ENCODE peak calls at places on chromosome 18, in seven cellular contexts. I, X, D, L, B, A and H are unnamed samples.

GRCh38 chr18:11147962-11148654 is 1.3 kb downstream of the PIEZO2 start:
- DNase-seq in I (no peak), X (no peak), D (no peak), L (no peak), B (no peak), A (no peak), H (no peak)

GRCh38 chr18:36392888-36393287 is 95.4 kb downstream of the FHOD3 start:
- DNase-seq in I (no peak), X (no peak), D (no peak), L (peak), B (no peak), A (no peak), H (no peak)

GRCh38 chr18:43587538-43588153 is 310.4 kb upstream of the SYT4 start:
- DNase-seq in I (peak), X (peak), D (peak), L (no peak), B (no peak), A (no peak), H (no peak)

GRCh38 chr18:79749251-79750191 is 48.2 kb upstream of the KCNG2 start:
- DNase-seq in I (no peak), X (peak), D (no peak), L (peak), B (no peak), A (no peak), H (no peak)

GRCh38 chr18:48825101-48825745 is 125.5 kb downstream of the SMAD7 start:
- DNase-seq in I (no peak), X (peak), D (no peak), L (peak), B (peak), A (peak), H (peak)

GRCh38 chr18:72530622-72531021 is 13.5 kb downstream of the CBLN2 start:
- DNase-seq in I (no peak), X (no peak), D (no peak), L (no peak), B (no peak), A (no peak), H (no peak)

GRCh38 chr18:47929681-47930085 is 776 bp downstream of the SMAD2 start:
- DNase-seq in I (no peak), X (peak), D (peak), L (no peak), B (no peak), A (no peak), H (no peak)

GRCh38 chr18:76491801-76492668 is 3.0 kb downstream of the ZNF516 start:
- DNase-seq in I (peak), X (peak), D (peak), L (peak), B (peak), A (peak), H (peak)

GRCh38 chr18:27844416-27844792 is 332.5 kb downstream of the CDH2 start:
- DNase-seq in I (no peak), X (peak), D (no peak), L (no peak), B (no peak), A (no peak), H (no peak)

GRCh38 chr18:56702946-56703345 is 51.8 kb downstream of the WDR7 start:
- DNase-seq in I (peak), X (peak), D (peak), L (no peak), B (no peak), A (no peak), H (no peak)

DNA sequence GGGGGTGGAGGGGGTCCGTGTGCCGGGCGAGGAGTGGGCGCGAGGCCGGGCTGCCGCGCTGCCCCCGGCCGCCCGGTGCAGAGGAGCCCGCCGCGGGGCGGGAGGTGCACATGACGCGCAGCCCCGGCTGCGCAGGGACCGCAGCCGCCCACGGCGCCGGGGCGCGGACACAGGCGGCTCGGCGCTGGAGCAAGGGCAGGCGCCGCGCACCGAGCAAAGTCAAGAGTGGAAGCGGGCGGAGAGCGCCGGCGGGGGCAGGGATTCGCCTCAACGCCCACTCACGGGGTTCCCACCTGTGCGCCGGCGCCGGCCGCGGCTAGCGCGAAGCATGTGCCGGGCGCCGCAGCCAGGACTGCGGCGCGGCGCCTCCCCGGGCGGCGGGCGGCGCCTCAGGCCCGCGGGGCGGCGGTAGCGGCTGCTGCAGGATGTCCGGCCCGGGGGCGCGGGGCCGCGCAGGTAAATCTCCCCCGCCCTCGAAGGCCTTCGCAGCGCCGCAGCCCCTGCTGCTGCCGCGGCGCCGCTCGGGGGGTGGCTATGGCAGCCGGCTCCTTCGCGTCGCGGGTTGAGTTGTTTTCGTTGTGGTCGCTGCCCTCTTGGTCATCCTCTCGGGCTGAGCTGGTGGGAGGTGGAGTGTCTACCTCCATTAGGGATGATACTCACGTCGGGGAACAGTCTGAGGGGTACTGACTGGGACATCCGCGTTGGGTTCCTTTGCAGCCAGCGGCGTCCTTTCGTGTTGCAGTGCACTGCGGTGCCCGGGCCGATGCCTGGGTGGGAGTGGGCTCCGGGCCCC is 216.3 kb upstream of the DTNA start:
- DNase-seq in I (peak), X (no peak), D (no peak), L (no peak), B (no peak), A (peak), H (no peak)
- TF ChIP-seq POLR2A in I (no peak), X (no peak), D (no peak), L (no peak), B (no peak), A (peak), H (no peak)

DNA sequence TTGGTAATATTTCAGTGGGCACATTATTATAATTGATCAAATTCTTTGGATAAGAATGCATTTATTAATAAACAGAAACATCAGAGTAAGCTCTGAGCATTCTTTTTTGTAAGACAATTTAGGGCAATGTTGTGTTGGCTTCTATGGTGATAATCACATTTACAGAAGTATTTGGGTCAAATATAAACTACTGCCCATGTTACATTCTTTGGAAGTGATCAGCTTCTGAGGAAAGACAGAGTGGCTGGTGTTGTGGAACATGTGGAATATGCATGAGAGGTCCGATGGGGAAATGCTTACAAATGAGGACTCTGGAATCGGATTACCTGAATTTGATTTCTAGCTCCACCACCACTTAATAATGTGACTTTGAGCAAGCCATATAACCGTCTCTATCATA is 19.4 kb downstream of the SERPINB13 start:
- DNase-seq in I (no peak), X (no peak), D (no peak), L (no peak), B (no peak), A (no peak), H (no peak)
- TF ChIP-seq POLR2A in I (no peak), X (no peak), D (no peak), L (no peak), B (no peak), A (no peak), H (no peak)

GRCh38 chr18:1052301-1052700 is 147.6 kb downstream of the ADCYAP1 start:
- DNase-seq in I (no peak), X (no peak), D (no peak), L (no peak), B (no peak), A (no peak), H (no peak)

GRCh38 chr18:1050012-1050657 is 145.5 kb downstream of the ADCYAP1 start:
- DNase-seq in I (no peak), X (no peak), D (no peak), L (no peak), B (no peak), A (no peak), H (no peak)

GRCh38 chr18:1057367-1057766 is 152.7 kb downstream of the ADCYAP1 start:
- DNase-seq in I (no peak), X (no peak), D (no peak), L (no peak), B (no peak), A (no peak), H (no peak)

GRCh38 chr18:1056404-1056803 is 151.7 kb downstream of the ADCYAP1 start:
- DNase-seq in I (no peak), X (no peak), D (no peak), L (no peak), B (no peak), A (no peak), H (no peak)

DNA sequence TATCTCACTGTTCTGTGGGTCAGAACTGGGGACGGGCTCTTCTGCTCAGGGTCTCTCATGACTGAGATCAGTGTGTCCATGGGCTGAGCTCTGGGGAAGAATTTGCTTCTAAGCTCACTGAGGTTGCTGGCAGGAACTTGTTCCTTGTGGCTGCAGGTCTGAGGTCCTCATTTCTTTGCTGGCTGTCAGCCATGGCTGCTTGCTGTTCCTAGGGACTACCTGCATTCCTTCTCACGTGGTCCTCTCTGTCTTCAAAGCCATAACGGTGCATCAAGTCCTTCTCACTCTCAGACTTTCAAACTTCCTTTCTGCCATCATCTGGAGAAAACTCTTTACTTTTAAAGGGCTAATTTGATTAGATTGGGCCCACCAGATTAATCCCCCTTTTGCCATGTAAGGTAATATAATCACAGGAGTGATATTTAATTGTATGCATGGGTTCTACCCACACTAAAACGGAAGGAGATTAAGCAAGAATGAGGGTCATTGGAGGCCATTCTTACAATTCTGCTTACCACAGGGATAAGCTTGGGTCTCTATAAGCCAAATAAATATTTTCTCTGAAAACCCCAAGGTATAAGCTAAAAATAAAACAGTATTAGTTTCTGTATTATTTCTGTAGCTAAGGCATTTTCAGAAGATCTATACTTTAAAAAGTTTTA is 149.1 kb downstream of the ADCYAP1 start:
- DNase-seq in I (no peak), X (no peak), D (no peak), L (no peak), B (no peak), A (no peak), H (no peak)
- TF ChIP-seq POLR2A in I (no peak), X (no peak), D (no peak), L (no peak), B (no peak), A (no peak), H (no peak)

GRCh38 chr18:12702221-12703095 is at the start of the genes CEP76 and PSMG2:
- DNase-seq in I (peak), X (peak), D (peak), L (peak), B (peak), A (peak), H (peak)
- TF ChIP-seq POLR2A in I (no peak), X (peak), D (peak), L (no peak), B (peak), A (peak), H (no peak)

GRCh38 chr18:75220786-75221355 is 10.3 kb downstream of the TSHZ1 start:
- DNase-seq in I (no peak), X (no peak), D (no peak), L (no peak), B (no peak), A (no peak), H (no peak)

GRCh38 chr18:75221397-75221796 is 10.8 kb downstream of the TSHZ1 start:
- DNase-seq in I (no peak), X (peak), D (no peak), L (no peak), B (no peak), A (no peak), H (no peak)

GRCh38 chr18:75218064-75218463 is 7.5 kb downstream of the TSHZ1 start:
- DNase-seq in I (no peak), X (no peak), D (no peak), L (no peak), B (no peak), A (no peak), H (no peak)

GRCh38 chr18:75218524-75218923 is 7.9 kb downstream of the TSHZ1 start:
- DNase-seq in I (no peak), X (no peak), D (no peak), L (no peak), B (no peak), A (no peak), H (no peak)

DNA sequence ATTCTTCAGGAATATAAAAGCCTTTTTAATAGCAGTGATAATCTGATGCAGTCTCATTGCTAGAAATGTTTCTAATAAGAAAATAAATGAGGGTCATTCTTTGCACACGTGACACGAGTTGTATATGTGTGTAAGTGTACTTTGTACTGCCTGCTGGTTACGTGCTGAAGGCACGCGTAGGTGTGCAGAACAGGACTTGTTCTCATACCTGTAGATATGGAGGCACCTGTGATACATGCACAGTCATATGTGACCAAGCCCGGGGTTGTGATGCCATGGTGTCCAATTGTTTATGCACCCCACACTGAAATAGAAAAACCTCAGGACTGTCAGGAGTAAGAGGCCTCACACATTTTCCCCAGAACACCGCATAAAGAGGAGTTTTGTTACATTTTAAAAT is 9.1 kb downstream of the TSHZ1 start:
- DNase-seq in I (no peak), X (no peak), D (no peak), L (no peak), B (no peak), A (no peak), H (no peak)
- TF ChIP-seq POLR2A in I (no peak), X (no peak), D (no peak), L (no peak), B (no peak), A (no peak), H (no peak)

GRCh38 chr18:59904051-59904601 is 4.3 kb downstream of the PMAIP1 start:
- DNase-seq in I (no peak), X (peak), D (no peak), L (no peak), B (no peak), A (no peak), H (no peak)

GRCh38 chr18:59906203-59906602 is 6.4 kb downstream of the PMAIP1 start:
- DNase-seq in I (no peak), X (no peak), D (no peak), L (no peak), B (no peak), A (no peak), H (no peak)

GRCh38 chr18:59907660-59908059 is 7.9 kb downstream of the PMAIP1 start:
- DNase-seq in I (no peak), X (peak), D (no peak), L (no peak), B (no peak), A (no peak), H (no peak)

GRCh38 chr18:59907172-59907571 is 7.4 kb downstream of the PMAIP1 start:
- DNase-seq in I (no peak), X (no peak), D (no peak), L (no peak), B (no peak), A (no peak), H (no peak)

GRCh38 chr18:59905686-59906091 is 5.9 kb downstream of the PMAIP1 start:
- DNase-seq in I (no peak), X (no peak), D (no peak), L (no peak), B (no peak), A (no peak), H (no peak)
- TF ChIP-seq POLR2A in I (no peak), X (no peak), D (no peak), L (no peak), B (no peak), A (no peak), H (no peak)

GRCh38 chr18:44803019-44803650 is 122.4 kb downstream of the SETBP1 start:
- DNase-seq in I (peak), X (peak), D (no peak), L (peak), B (peak), A (peak), H (peak)
- TF ChIP-seq POLR2A in I (no peak), X (no peak), D (no peak), L (no peak), B (no peak), A (peak), H (no peak)